ENCODE peak calls at places on chromosomes 16 and 17, in four cellular contexts. P, T, W and H are unnamed samples. For H3K9me2, the result is how much of the 10 kb centered on the place peaks cover.

GRCh38 chr17:76868669-76869208 is 535 bp downstream of the MGAT5B start:
- DNase-seq in P (peak), T (peak), W (no peak), H (no peak)

GRCh38 chr16:4140652-4141051 is 24.4 kb upstream of the ADCY9 start:
- DNase-seq in P (no peak), T (no peak), W (no peak), H (no peak)

GRCh38 chr16:72997141-72997542 is 50.8 kb downstream of the ZFHX3 start:
- DNase-seq in P (peak), T (peak), W (peak), H (no peak)

GRCh38 chr17:17152385-17152784 is 53.7 kb downstream of the PLD6 start:
- DNase-seq in P (peak), T (no peak), W (peak), H (no peak)

GRCh38 chr17:801660-802059 is 19.5 kb downstream of the MRM3 start:
- DNase-seq in P (no peak), T (no peak), W (no peak), H (no peak)

GRCh38 chr17:51764387-51764971 is 394.0 kb downstream of the CA10 start:
- DNase-seq in P (peak), T (peak), W (peak), H (peak)

GRCh38 chr17:78767806-78768205 is 14.3 kb downstream of the CYTH1 start:
- DNase-seq in P (no peak), T (peak), W (no peak), H (no peak)

GRCh38 chr17:31554930-31555329 is 163.5 kb downstream of the RAB11FIP4 start:
- DNase-seq in P (peak), T (no peak), W (no peak), H (no peak)

GRCh38 chr16:13436641-13437423 is 483.1 kb upstream of the ERCC4 start:
- DNase-seq in P (no peak), T (peak), W (peak), H (no peak)

GRCh38 chr16:89216315-89217137 is 977 bp upstream of the ZNF778 start:
- DNase-seq in P (peak), T (peak), W (peak), H (peak)

GRCh38 chr16:52460652-52461172 is 86.2 kb downstream of the TOX3 start:
- DNase-seq in P (no peak), T (no peak), W (no peak), H (no peak)

GRCh38 chr16:72023962-72024361 is 15.4 kb downstream of the DHODH start:
- DNase-seq in P (no peak), T (no peak), W (no peak), H (no peak)

GRCh38 chr16:74451951-74452758 is 30.9 kb upstream of the CLEC18B start:
- DNase-seq in P (no peak), T (no peak), W (no peak), H (no peak)

GRCh38 chr16:87733190-87733589 is 32.6 kb downstream of the KLHDC4 start:
- DNase-seq in P (no peak), T (no peak), W (no peak), H (no peak)

GRCh38 chr17:59791603-59792457 is 84.4 kb downstream of the VMP1 start:
- DNase-seq in P (peak), T (no peak), W (no peak), H (no peak)

GRCh38 chr17:59786536-59787319 is 79.3 kb downstream of the VMP1 start:
- DNase-seq in P (peak), T (peak), W (peak), H (peak)

GRCh38 chr17:59786213-59786535 is 78.7 kb downstream of the VMP1 start:
- DNase-seq in P (no peak), T (no peak), W (no peak), H (no peak)

GRCh38 chr17:59793249-59793648 is 85.8 kb downstream of the VMP1 start:
- DNase-seq in P (no peak), T (no peak), W (no peak), H (no peak)

GRCh38 chr17:59790936-59791335 is 83.5 kb downstream of the VMP1 start:
- DNase-seq in P (no peak), T (no peak), W (no peak), H (no peak)
- H3K9me2 ChIP-seq in P (under half), T (under half), W (under half), H (under half)

GRCh38 chr16:11080327-11080967 is 136.1 kb downstream of the CLEC16A start:
- DNase-seq in P (no peak), T (no peak), W (no peak), H (no peak)
- H3K9me2 ChIP-seq in P (under half), T (under half), W (under half), H (under half)

GRCh38 chr17:56930739-56931337 is 17.0 kb upstream of the TRIM25 start:
- DNase-seq in P (no peak), T (no peak), W (no peak), H (no peak)

GRCh38 chr17:56926704-56927103 is 12.9 kb upstream of the TRIM25 start:
- DNase-seq in P (no peak), T (peak), W (no peak), H (no peak)

GRCh38 chr17:56929362-56929969 is 15.6 kb upstream of the TRIM25 start:
- DNase-seq in P (no peak), T (peak), W (no peak), H (peak)

GRCh38 chr17:56926270-56926669 is 12.4 kb upstream of the TRIM25 start:
- DNase-seq in P (no peak), T (no peak), W (no peak), H (no peak)

DNA sequence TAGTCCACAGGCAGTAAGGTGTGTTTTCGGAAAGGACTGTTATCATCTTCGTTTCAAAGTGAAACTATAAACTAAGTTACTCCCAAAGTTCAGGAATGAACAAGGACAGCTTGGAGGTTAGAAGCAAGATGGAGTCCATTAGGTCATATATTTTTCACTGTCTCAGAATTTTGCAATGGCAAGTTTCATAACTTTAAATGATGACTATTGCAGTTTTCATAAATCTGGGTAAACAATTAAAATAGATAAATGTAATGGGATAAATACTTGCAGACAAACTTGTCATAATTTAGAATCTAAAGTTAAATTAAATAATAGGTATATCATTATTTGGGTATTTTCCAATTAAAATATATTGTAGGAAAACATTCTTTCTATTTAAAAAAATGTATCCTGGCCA is 14.7 kb upstream of the TRIM25 start:
- DNase-seq in P (no peak), T (no peak), W (no peak), H (no peak)
- H3K9me2 ChIP-seq in P (under half), T (under half), W (under half), H (under half)

DNA sequence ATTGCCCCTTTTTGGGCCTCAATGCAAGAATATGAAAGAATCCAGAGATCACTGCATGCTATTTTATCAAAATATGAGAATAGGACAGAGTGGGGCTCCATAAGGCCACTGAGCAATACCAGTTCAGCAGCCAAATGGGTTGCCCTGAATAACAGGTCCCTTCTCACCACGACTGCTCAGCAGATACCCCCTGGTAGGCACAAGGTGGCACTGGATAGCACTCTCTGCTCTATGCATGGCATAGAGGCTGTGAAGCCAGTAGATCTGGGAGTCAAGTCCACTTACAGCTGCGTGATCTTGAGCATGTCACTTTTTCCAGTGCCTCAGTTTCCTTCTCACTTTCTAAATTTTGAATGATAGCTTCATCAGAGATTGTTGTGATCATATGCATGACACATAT is 84.7 kb upstream of the ASIC2 start:
- DNase-seq in P (no peak), T (no peak), W (no peak), H (no peak)
- H3K9me2 ChIP-seq in P (under half), T (under half), W (under half), H (under half)

DNA sequence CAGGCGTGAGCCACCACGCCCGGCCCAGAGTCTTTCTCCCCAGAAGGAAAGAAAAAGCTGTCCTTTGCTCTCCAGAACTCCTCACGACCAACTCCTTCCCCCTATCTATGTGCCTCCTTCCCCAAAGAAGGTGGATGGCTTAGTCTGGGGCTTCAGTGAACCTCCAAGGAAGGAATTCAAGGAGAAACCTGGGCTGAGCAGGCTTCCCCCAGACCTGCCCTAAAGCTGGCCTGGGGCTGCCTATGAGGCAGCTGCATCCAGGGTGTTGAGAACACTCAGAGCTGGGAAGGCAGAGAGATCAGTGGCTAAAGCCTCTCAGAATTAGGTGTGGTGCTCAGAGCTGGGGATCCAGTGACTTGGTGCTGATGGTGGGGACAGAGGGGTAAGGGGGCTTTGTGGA is 3.8 kb downstream of the ACSF2 start:
- DNase-seq in P (no peak), T (no peak), W (no peak), H (no peak)
- H3K9me2 ChIP-seq in P (under half), T (under half), W (under half), H (under half)

GRCh38 chr17:81910840-81911276 is 341 bp downstream of the PCYT2 start:
- DNase-seq in P (peak), T (no peak), W (no peak), H (no peak)
- H3K9me2 ChIP-seq in P (under half), T (under half), W (under half), H (under half)

DNA sequence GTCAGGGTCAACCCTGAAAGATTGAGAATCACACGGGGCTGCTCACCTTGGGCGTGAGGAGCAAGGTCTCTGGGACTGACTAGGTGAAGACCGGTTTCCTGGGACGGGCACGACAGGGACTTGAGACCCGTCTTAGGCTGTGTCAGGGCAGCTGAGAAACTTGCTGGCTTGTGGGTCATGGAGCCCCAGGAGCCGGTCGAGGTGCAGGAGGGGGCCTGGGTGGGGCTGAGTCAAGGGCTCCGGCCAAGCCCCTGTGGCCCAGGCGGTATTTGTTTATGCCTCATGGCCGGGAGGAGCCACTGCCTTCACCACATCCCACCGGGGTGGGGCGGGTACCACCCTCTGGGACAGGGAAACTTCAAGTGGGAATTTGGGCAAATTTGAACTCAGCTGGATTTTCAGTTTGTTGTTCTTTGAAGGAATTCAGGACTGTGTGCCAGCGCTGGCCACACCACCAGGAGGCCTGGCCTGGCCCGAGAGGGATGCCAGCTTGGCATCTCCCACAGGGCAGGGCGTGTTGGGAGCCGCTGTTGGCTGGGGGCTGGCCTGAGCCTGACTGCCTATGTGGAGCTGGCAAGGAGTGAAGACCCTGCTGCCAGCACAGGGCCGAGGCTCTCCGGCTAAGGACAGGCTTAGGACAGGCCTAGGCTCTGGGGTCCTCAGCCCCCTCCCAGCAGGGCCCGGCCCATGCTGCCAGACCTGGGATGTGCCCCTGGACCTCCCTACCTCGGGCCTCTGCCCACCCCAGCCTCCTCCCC is 116.1 kb downstream of the METRNL start:
- DNase-seq in P (peak), T (no peak), W (peak), H (no peak)
- H3K9me2 ChIP-seq in P (under half), T (under half), W (under half), H (under half)

GRCh38 chr16:2425008-2425518 is 4.2 kb upstream of the CCNF start:
- DNase-seq in P (no peak), T (no peak), W (no peak), H (no peak)
- H3K9me2 ChIP-seq in P (under half), T (under half), W (under half), H (under half)

DNA sequence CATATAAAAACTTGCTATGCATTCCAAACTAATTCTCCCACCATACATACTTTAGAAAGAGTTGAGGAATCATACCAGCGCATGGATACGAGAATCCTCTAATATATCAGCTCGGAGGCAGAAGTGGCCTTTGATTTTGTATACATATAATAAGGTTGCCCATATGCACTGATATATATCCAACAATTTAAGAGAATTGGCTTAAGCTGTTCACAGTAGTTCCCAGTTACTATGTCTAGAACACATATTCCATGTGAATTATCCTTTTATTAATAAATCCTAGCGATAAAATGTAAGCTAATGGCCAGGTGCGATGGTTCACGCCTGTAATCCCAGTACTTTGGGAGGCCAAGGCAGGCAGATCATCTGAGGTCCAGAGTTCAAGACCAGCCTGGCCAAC is 19.3 kb upstream of the ERN1 start:
- DNase-seq in P (no peak), T (no peak), W (no peak), H (no peak)
- H3K9me2 ChIP-seq in P (under half), T (under half), W (under half), H (under half)

GRCh38 chr17:81261582-81262336 is 22.6 kb downstream of the NDUFAF8 start:
- DNase-seq in P (no peak), T (no peak), W (no peak), H (no peak)

GRCh38 chr17:81260171-81260570 is 21.1 kb downstream of the NDUFAF8 start:
- DNase-seq in P (no peak), T (no peak), W (no peak), H (no peak)

GRCh38 chr17:81261096-81261495 is 22.0 kb downstream of the NDUFAF8 start:
- DNase-seq in P (no peak), T (no peak), W (no peak), H (no peak)

GRCh38 chr17:81259058-81259605 is 20.0 kb downstream of the NDUFAF8 start:
- DNase-seq in P (no peak), T (no peak), W (no peak), H (no peak)

GRCh38 chr17:81260641-81261040 is 21.5 kb downstream of the NDUFAF8 start:
- DNase-seq in P (no peak), T (no peak), W (no peak), H (no peak)
- H3K9me2 ChIP-seq in P (under half), T (under half), W (under half), H (under half)